ENCODE peak calls at places on chromosomes 1 and 21, in seven cellular contexts. One of them, this sample, is unnamed. For H3K4me1 and H3K9me3, the result is how much of the 10 kb centered on the place peaks cover.

GRCh38 chr1:18883079-18883478 is 19.3 kb downstream of the ALDH4A1 start:
- DNase-seq in heart right ventricle: no peak
- DNase-seq in heart left ventricle: no peak
- DNase-seq in neural progenitor cell: no peak
- DNase-seq in tibial nerve: no peak
- DNase-seq in OCI-LY7: no peak
- DNase-seq in lung: no peak
- DNase-seq in this sample: no peak

GRCh38 chr1:216778763-216779162 is 55.5 kb upstream of the ESRRG start:
- DNase-seq in neural progenitor cell: no peak
- DNase-seq in heart left ventricle: no peak
- DNase-seq in tibial nerve: no peak
- DNase-seq in heart right ventricle: no peak
- DNase-seq in lung: no peak
- DNase-seq in OCI-LY7: no peak
- DNase-seq in this sample: no peak

GRCh38 chr1:153122831-153123421 is 9.6 kb upstream of the SPRR2F start:
- DNase-seq in lung: no peak
- DNase-seq in tibial nerve: no peak
- DNase-seq in heart left ventricle: no peak
- DNase-seq in neural progenitor cell: peak
- DNase-seq in OCI-LY7: no peak
- DNase-seq in heart right ventricle: no peak
- DNase-seq in this sample: peak

GRCh38 chr1:54973205-54973921 is 7.1 kb upstream of the TMEM61 start:
- DNase-seq in lung: no peak
- DNase-seq in heart right ventricle: peak
- DNase-seq in tibial nerve: no peak
- DNase-seq in neural progenitor cell: peak
- DNase-seq in OCI-LY7: no peak
- DNase-seq in heart left ventricle: peak
- DNase-seq in this sample: peak

GRCh38 chr21:43025636-43026180 is 49.9 kb downstream of the CBS start:
- DNase-seq in neural progenitor cell: peak
- DNase-seq in heart right ventricle: no peak
- DNase-seq in heart left ventricle: no peak
- DNase-seq in OCI-LY7: no peak
- DNase-seq in tibial nerve: no peak
- DNase-seq in lung: no peak
- DNase-seq in this sample: no peak

GRCh38 chr1:230717251-230717650 is 3.3 kb upstream of the AGT start:
- DNase-seq in lung: no peak
- DNase-seq in tibial nerve: no peak
- DNase-seq in heart left ventricle: no peak
- DNase-seq in heart right ventricle: no peak
- DNase-seq in neural progenitor cell: no peak
- DNase-seq in OCI-LY7: no peak
- DNase-seq in this sample: no peak

GRCh38 chr1:66925944-66926343 is 1.2 kb downstream of the MIER1 start:
- DNase-seq in heart right ventricle: no peak
- DNase-seq in OCI-LY7: peak
- DNase-seq in tibial nerve: no peak
- DNase-seq in lung: no peak
- DNase-seq in heart left ventricle: no peak
- DNase-seq in neural progenitor cell: peak
- DNase-seq in this sample: no peak

GRCh38 chr1:31410871-31411270 is 2.1 kb upstream of the SERINC2 start:
- DNase-seq in neural progenitor cell: no peak
- DNase-seq in tibial nerve: no peak
- DNase-seq in OCI-LY7: no peak
- DNase-seq in lung: no peak
- DNase-seq in heart right ventricle: no peak
- DNase-seq in heart left ventricle: no peak
- DNase-seq in this sample: no peak

GRCh38 chr1:182143825-182144661 is 82.5 kb upstream of the ZNF648 start:
- DNase-seq in OCI-LY7: no peak
- DNase-seq in heart left ventricle: peak
- DNase-seq in lung: peak
- DNase-seq in tibial nerve: peak
- DNase-seq in heart right ventricle: peak
- DNase-seq in neural progenitor cell: peak
- DNase-seq in this sample: peak

GRCh38 chr1:182146286-182146685 is 84.8 kb upstream of the ZNF648 start:
- DNase-seq in OCI-LY7: no peak
- DNase-seq in neural progenitor cell: no peak
- DNase-seq in heart right ventricle: no peak
- DNase-seq in tibial nerve: no peak
- DNase-seq in lung: peak
- DNase-seq in heart left ventricle: no peak
- DNase-seq in this sample: no peak

GRCh38 chr1:182147136-182147815 is 85.8 kb upstream of the ZNF648 start:
- DNase-seq in heart right ventricle: no peak
- DNase-seq in lung: no peak
- DNase-seq in OCI-LY7: no peak
- DNase-seq in neural progenitor cell: no peak
- DNase-seq in heart left ventricle: peak
- DNase-seq in tibial nerve: no peak
- DNase-seq in this sample: peak

GRCh38 chr1:182149411-182149965 is 88.0 kb upstream of the ZNF648 start:
- DNase-seq in heart left ventricle: peak
- DNase-seq in lung: peak
- DNase-seq in neural progenitor cell: no peak
- DNase-seq in heart right ventricle: peak
- DNase-seq in tibial nerve: no peak
- DNase-seq in OCI-LY7: no peak
- DNase-seq in this sample: peak
- H3K4me1 ChIP-seq in heart left ventricle: under half
- H3K4me1 ChIP-seq in lung: under half
- H3K4me1 ChIP-seq in neural progenitor cell: under half
- H3K4me1 ChIP-seq in heart right ventricle: under half
- H3K4me1 ChIP-seq in tibial nerve: under half
- H3K4me1 ChIP-seq in OCI-LY7: under half
- H3K4me1 ChIP-seq in this sample: under half

GRCh38 chr1:29563571-29563970 is 327.2 kb downstream of the PTPRU start:
- DNase-seq in neural progenitor cell: no peak
- DNase-seq in OCI-LY7: no peak
- DNase-seq in heart left ventricle: no peak
- DNase-seq in heart right ventricle: no peak
- DNase-seq in lung: no peak
- DNase-seq in tibial nerve: no peak
- DNase-seq in this sample: no peak
- H3K9me3 ChIP-seq in neural progenitor cell: under half
- H3K9me3 ChIP-seq in OCI-LY7: under half
- H3K9me3 ChIP-seq in heart left ventricle: half or more
- H3K9me3 ChIP-seq in heart right ventricle: under half
- H3K9me3 ChIP-seq in lung: under half
- H3K9me3 ChIP-seq in tibial nerve: under half
- H3K9me3 ChIP-seq in this sample: under half

GRCh38 chr1:113811888-113812660 is at the start of gene RSBN1:
- DNase-seq in neural progenitor cell: peak
- DNase-seq in OCI-LY7: peak
- DNase-seq in heart left ventricle: peak
- DNase-seq in heart right ventricle: peak
- DNase-seq in tibial nerve: peak
- DNase-seq in lung: peak
- DNase-seq in this sample: peak
- TF ChIP-seq CTCF in neural progenitor cell: no peak
- TF ChIP-seq CTCF in OCI-LY7: no peak
- TF ChIP-seq CTCF in heart left ventricle: peak
- TF ChIP-seq CTCF in heart right ventricle: peak
- TF ChIP-seq CTCF in tibial nerve: peak
- TF ChIP-seq CTCF in lung: no peak
- TF ChIP-seq CTCF in this sample: no peak

GRCh38 chr1:17676387-17677060 is 78.6 kb upstream of the ACTL8 start:
- DNase-seq in heart right ventricle: no peak
- DNase-seq in tibial nerve: no peak
- DNase-seq in lung: no peak
- DNase-seq in neural progenitor cell: no peak
- DNase-seq in heart left ventricle: no peak
- DNase-seq in OCI-LY7: no peak
- DNase-seq in this sample: no peak

GRCh38 chr1:17679856-17680255 is 75.3 kb upstream of the ACTL8 start:
- DNase-seq in OCI-LY7: no peak
- DNase-seq in tibial nerve: no peak
- DNase-seq in heart left ventricle: no peak
- DNase-seq in neural progenitor cell: no peak
- DNase-seq in heart right ventricle: no peak
- DNase-seq in lung: no peak
- DNase-seq in this sample: no peak

GRCh38 chr1:17680335-17680734 is 74.8 kb upstream of the ACTL8 start:
- DNase-seq in heart left ventricle: no peak
- DNase-seq in tibial nerve: no peak
- DNase-seq in lung: no peak
- DNase-seq in neural progenitor cell: no peak
- DNase-seq in heart right ventricle: no peak
- DNase-seq in OCI-LY7: no peak
- DNase-seq in this sample: no peak

GRCh38 chr1:17675681-17676243 is 79.4 kb upstream of the ACTL8 start:
- DNase-seq in lung: no peak
- DNase-seq in OCI-LY7: no peak
- DNase-seq in heart left ventricle: no peak
- DNase-seq in tibial nerve: no peak
- DNase-seq in neural progenitor cell: no peak
- DNase-seq in heart right ventricle: no peak
- DNase-seq in this sample: peak

DNA sequence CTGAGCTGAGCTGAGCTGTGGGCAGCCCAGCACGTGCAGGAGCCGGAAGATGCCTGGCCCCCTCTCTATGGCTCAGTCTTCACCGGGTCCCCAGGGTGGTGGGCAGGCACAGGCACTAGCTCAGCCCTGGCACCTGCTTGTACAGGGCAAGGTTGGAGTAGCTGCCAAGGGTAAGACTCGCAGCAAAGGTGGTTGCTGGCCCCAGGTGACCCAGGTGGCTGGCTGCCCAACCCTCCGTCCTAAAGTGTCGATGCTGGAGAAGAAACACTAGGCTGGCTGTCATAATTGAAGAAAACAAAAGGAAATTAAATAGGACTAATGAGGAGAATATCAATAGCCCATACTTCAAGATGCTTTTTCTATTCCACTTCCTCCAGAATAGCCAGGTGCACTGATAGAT is 77.1 kb upstream of the ACTL8 start:
- DNase-seq in heart right ventricle: no peak
- DNase-seq in heart left ventricle: no peak
- DNase-seq in neural progenitor cell: no peak
- DNase-seq in OCI-LY7: no peak
- DNase-seq in lung: no peak
- DNase-seq in tibial nerve: no peak
- DNase-seq in this sample: no peak
- H3K4me1 ChIP-seq in heart right ventricle: under half
- H3K4me1 ChIP-seq in heart left ventricle: under half
- H3K4me1 ChIP-seq in neural progenitor cell: under half
- H3K4me1 ChIP-seq in OCI-LY7: under half
- H3K4me1 ChIP-seq in lung: under half
- H3K4me1 ChIP-seq in tibial nerve: under half
- H3K4me1 ChIP-seq in this sample: under half

GRCh38 chr21:44625756-44626155 is 1.1 kb upstream of the KRTAP10-9 start:
- DNase-seq in neural progenitor cell: no peak
- DNase-seq in heart right ventricle: no peak
- DNase-seq in heart left ventricle: no peak
- DNase-seq in OCI-LY7: no peak
- DNase-seq in tibial nerve: no peak
- DNase-seq in lung: no peak
- DNase-seq in this sample: no peak
- H3K9me3 ChIP-seq in neural progenitor cell: under half
- H3K9me3 ChIP-seq in heart right ventricle: under half
- H3K9me3 ChIP-seq in heart left ventricle: under half
- H3K9me3 ChIP-seq in OCI-LY7: under half
- H3K9me3 ChIP-seq in tibial nerve: under half
- H3K9me3 ChIP-seq in lung: under half
- H3K9me3 ChIP-seq in this sample: under half

GRCh38 chr1:110770832-110771231 is 96.1 kb upstream of the KCNA3 start:
- DNase-seq in heart left ventricle: no peak
- DNase-seq in lung: no peak
- DNase-seq in heart right ventricle: no peak
- DNase-seq in neural progenitor cell: no peak
- DNase-seq in OCI-LY7: no peak
- DNase-seq in tibial nerve: no peak
- DNase-seq in this sample: no peak

GRCh38 chr1:110763149-110763548 is 88.4 kb upstream of the KCNA3 start:
- DNase-seq in heart left ventricle: no peak
- DNase-seq in heart right ventricle: no peak
- DNase-seq in neural progenitor cell: no peak
- DNase-seq in tibial nerve: no peak
- DNase-seq in lung: no peak
- DNase-seq in OCI-LY7: no peak
- DNase-seq in this sample: no peak

GRCh38 chr1:110765640-110766335 is 91.0 kb upstream of the KCNA3 start:
- DNase-seq in tibial nerve: no peak
- DNase-seq in heart left ventricle: peak
- DNase-seq in neural progenitor cell: peak
- DNase-seq in lung: no peak
- DNase-seq in OCI-LY7: peak
- DNase-seq in heart right ventricle: peak
- DNase-seq in this sample: peak

GRCh38 chr1:110768595-110768994 is 93.9 kb upstream of the KCNA3 start:
- DNase-seq in heart left ventricle: no peak
- DNase-seq in lung: no peak
- DNase-seq in tibial nerve: no peak
- DNase-seq in OCI-LY7: no peak
- DNase-seq in neural progenitor cell: no peak
- DNase-seq in heart right ventricle: no peak
- DNase-seq in this sample: no peak

DNA sequence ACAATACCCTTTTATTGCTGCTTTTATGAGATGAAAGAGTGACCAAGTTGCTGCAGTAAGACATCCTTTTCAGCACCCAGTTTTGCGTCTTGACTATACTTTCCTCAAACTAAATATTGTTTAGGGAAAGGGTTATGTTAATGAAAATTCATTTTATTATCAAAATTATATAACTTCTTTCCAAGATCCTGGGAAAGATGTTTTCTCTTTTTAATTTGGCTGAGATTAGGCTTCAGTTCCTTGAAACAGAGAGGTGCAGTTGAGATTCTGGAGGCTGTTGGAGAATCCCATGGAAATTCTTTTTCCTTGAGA is 91.6 kb upstream of the KCNA3 start:
- DNase-seq in OCI-LY7: no peak
- DNase-seq in heart right ventricle: no peak
- DNase-seq in lung: no peak
- DNase-seq in heart left ventricle: no peak
- DNase-seq in tibial nerve: no peak
- DNase-seq in neural progenitor cell: no peak
- DNase-seq in this sample: no peak
- TF ChIP-seq CTCF in OCI-LY7: no peak
- TF ChIP-seq CTCF in heart right ventricle: no peak
- TF ChIP-seq CTCF in lung: no peak
- TF ChIP-seq CTCF in heart left ventricle: no peak
- TF ChIP-seq CTCF in tibial nerve: no peak
- TF ChIP-seq CTCF in neural progenitor cell: no peak
- TF ChIP-seq CTCF in this sample: no peak

This sample was measured in cardiac muscle cell.